ENCODE peak calls at places on chromosomes 5 and 9, in five cellular contexts. One of them, this sample, is unnamed.

GRCh38 chr9:38277601-38278200 is 114.8 kb upstream of the ALDH1B1 start:
- DNase-seq in HepG2: no peak
- DNase-seq in K562: no peak
- DNase-seq in SK-N-SH: no peak
- DNase-seq in A549: peak
- DNase-seq in this sample: peak

GRCh38 chr9:13816837-13817236 is 497.1 kb downstream of the NFIB start:
- DNase-seq in HepG2: no peak
- DNase-seq in SK-N-SH: no peak
- DNase-seq in K562: no peak
- DNase-seq in A549: no peak
- DNase-seq in this sample: no peak

GRCh38 chr5:32673272-32673671 is 37.8 kb upstream of the NPR3 start:
- DNase-seq in K562: no peak
- DNase-seq in SK-N-SH: no peak
- DNase-seq in HepG2: no peak
- DNase-seq in A549: no peak
- DNase-seq in this sample: no peak

GRCh38 chr5:132309679-132310078 is 15.5 kb downstream of the SLC22A4 start:
- DNase-seq in SK-N-SH: peak
- DNase-seq in A549: no peak
- DNase-seq in K562: no peak
- DNase-seq in HepG2: peak
- DNase-seq in this sample: no peak

GRCh38 chr5:75049581-75050274 is 2.6 kb downstream of the GCNT4 start:
- DNase-seq in A549: peak
- DNase-seq in K562: peak
- DNase-seq in HepG2: peak
- DNase-seq in SK-N-SH: peak
- DNase-seq in this sample: peak

GRCh38 chr9:98099898-98100297 is 19.1 kb downstream of the TRIM14 start:
- DNase-seq in K562: no peak
- DNase-seq in A549: no peak
- DNase-seq in SK-N-SH: no peak
- DNase-seq in HepG2: no peak
- DNase-seq in this sample: no peak

GRCh38 chr9:93094294-93095204 is 1.5 kb upstream of the CARD19 start:
- DNase-seq in HepG2: no peak
- DNase-seq in A549: no peak
- DNase-seq in SK-N-SH: no peak
- DNase-seq in K562: no peak
- DNase-seq in this sample: peak

GRCh38 chr5:157820593-157821252 is 38.2 kb downstream of the CLINT1 start:
- DNase-seq in A549: peak
- DNase-seq in HepG2: peak
- DNase-seq in K562: peak
- DNase-seq in SK-N-SH: peak
- DNase-seq in this sample: peak

GRCh38 chr9:8486095-8486494 is 686.5 kb upstream of the DMAC1 start:
- DNase-seq in HepG2: no peak
- DNase-seq in K562: no peak
- DNase-seq in SK-N-SH: peak
- DNase-seq in A549: peak
- DNase-seq in this sample: peak

GRCh38 chr5:4584982-4585381 is 555.1 kb upstream of the ADAMTS16 start:
- DNase-seq in SK-N-SH: no peak
- DNase-seq in A549: no peak
- DNase-seq in HepG2: no peak
- DNase-seq in K562: no peak
- DNase-seq in this sample: no peak

GRCh38 chr9:78871452-78872331 is 574.8 kb downstream of the PSAT1 start:
- DNase-seq in HepG2: no peak
- DNase-seq in A549: peak
- DNase-seq in SK-N-SH: no peak
- DNase-seq in K562: no peak
- DNase-seq in this sample: no peak

GRCh38 chr9:132141364-132141947 is 20.4 kb upstream of the NTNG2 start:
- DNase-seq in A549: no peak
- DNase-seq in K562: no peak
- DNase-seq in HepG2: no peak
- DNase-seq in SK-N-SH: no peak
- DNase-seq in this sample: no peak

GRCh38 chr9:104301770-104302169 is 202.3 kb upstream of the OR13F1 start:
- DNase-seq in A549: no peak
- DNase-seq in SK-N-SH: no peak
- DNase-seq in HepG2: no peak
- DNase-seq in K562: no peak
- DNase-seq in this sample: no peak

GRCh38 chr9:114177423-114178064 is 22.2 kb downstream of the COL27A1 start:
- DNase-seq in HepG2: no peak
- DNase-seq in SK-N-SH: no peak
- DNase-seq in A549: no peak
- DNase-seq in K562: no peak
- DNase-seq in this sample: peak

GRCh38 chr5:60856059-60856458 is 12.0 kb upstream of the ELOVL7 start:
- DNase-seq in SK-N-SH: no peak
- DNase-seq in K562: no peak
- DNase-seq in HepG2: no peak
- DNase-seq in A549: no peak
- DNase-seq in this sample: no peak

GRCh38 chr9:117723986-117724654 is 19.9 kb downstream of the TLR4 start:
- DNase-seq in K562: no peak
- DNase-seq in A549: no peak
- DNase-seq in HepG2: no peak
- DNase-seq in SK-N-SH: no peak
- DNase-seq in this sample: peak

GRCh38 chr5:1874820-1875219 is 7.9 kb downstream of the IRX4 start:
- DNase-seq in SK-N-SH: no peak
- DNase-seq in A549: no peak
- DNase-seq in K562: no peak
- DNase-seq in HepG2: no peak
- DNase-seq in this sample: no peak

GRCh38 chr9:99486684-99487083 is 264.6 kb downstream of the SEC61B start:
- DNase-seq in HepG2: no peak
- DNase-seq in A549: no peak
- DNase-seq in K562: no peak
- DNase-seq in SK-N-SH: no peak
- DNase-seq in this sample: no peak

GRCh38 chr5:35218981-35219380 is 11.3 kb downstream of the PRLR start:
- DNase-seq in A549: no peak
- DNase-seq in HepG2: no peak
- DNase-seq in SK-N-SH: no peak
- DNase-seq in K562: no peak
- DNase-seq in this sample: no peak

GRCh38 chr9:131712151-131712716 is 27.6 kb downstream of the RAPGEF1 start:
- DNase-seq in K562: no peak
- DNase-seq in A549: no peak
- DNase-seq in HepG2: no peak
- DNase-seq in SK-N-SH: no peak
- DNase-seq in this sample: no peak

GRCh38 chr5:10556893-10557746 is 6.8 kb upstream of the ANKRD33B start:
- DNase-seq in K562: peak
- DNase-seq in HepG2: no peak
- DNase-seq in SK-N-SH: no peak
- DNase-seq in A549: peak
- DNase-seq in this sample: no peak

GRCh38 chr9:89604463-89605180 is at the start of gene GADD45G:
- DNase-seq in HepG2: no peak
- DNase-seq in SK-N-SH: peak
- DNase-seq in A549: peak
- DNase-seq in K562: peak
- DNase-seq in this sample: peak

GRCh38 chr9:110083866-110084265 is 124.1 kb downstream of the C9orf152 start:
- DNase-seq in HepG2: no peak
- DNase-seq in SK-N-SH: no peak
- DNase-seq in A549: no peak
- DNase-seq in K562: no peak
- DNase-seq in this sample: no peak

GRCh38 chr9:97861148-97861475 is 8.1 kb downstream of the FOXE1 start:
- DNase-seq in K562: no peak
- DNase-seq in HepG2: no peak
- DNase-seq in SK-N-SH: no peak
- DNase-seq in A549: no peak
- DNase-seq in this sample: no peak

GRCh38 chr5:41983284-41983683 is 58.2 kb downstream of the FBXO4 start:
- DNase-seq in A549: no peak
- DNase-seq in HepG2: no peak
- DNase-seq in K562: no peak
- DNase-seq in SK-N-SH: no peak
- DNase-seq in this sample: no peak

GRCh38 chr5:120576588-120576987 is 112.5 kb downstream of the PRR16 start:
- DNase-seq in K562: no peak
- DNase-seq in A549: no peak
- DNase-seq in HepG2: no peak
- DNase-seq in SK-N-SH: no peak
- DNase-seq in this sample: no peak

GRCh38 chr5:171840066-171840465 is 54.4 kb downstream of the SMIM23 start:
- DNase-seq in K562: peak
- DNase-seq in HepG2: no peak
- DNase-seq in SK-N-SH: no peak
- DNase-seq in A549: peak
- DNase-seq in this sample: peak

GRCh38 chr9:38053697-38054461 is 15.1 kb downstream of the SHB start:
- DNase-seq in HepG2: no peak
- DNase-seq in A549: no peak
- DNase-seq in K562: no peak
- DNase-seq in SK-N-SH: no peak
- DNase-seq in this sample: no peak

GRCh38 chr5:31048282-31048974 is 145.1 kb upstream of the CDH6 start:
- DNase-seq in HepG2: no peak
- DNase-seq in SK-N-SH: no peak
- DNase-seq in A549: no peak
- DNase-seq in K562: no peak
- DNase-seq in this sample: no peak

GRCh38 chr5:54311178-54311811 is 922 bp upstream of the ARL15 start:
- DNase-seq in A549: peak
- DNase-seq in SK-N-SH: peak
- DNase-seq in K562: no peak
- DNase-seq in HepG2: no peak
- DNase-seq in this sample: peak

GRCh38 chr5:112594060-112594850 is 143.4 kb upstream of the APC start:
- DNase-seq in SK-N-SH: peak
- DNase-seq in K562: no peak
- DNase-seq in A549: no peak
- DNase-seq in HepG2: no peak
- DNase-seq in this sample: no peak

GRCh38 chr5:10355071-10355889 is 1.8 kb downstream of the MARCHF6 start:
- DNase-seq in SK-N-SH: no peak
- DNase-seq in HepG2: no peak
- DNase-seq in A549: no peak
- DNase-seq in K562: no peak
- DNase-seq in this sample: peak

GRCh38 chr9:120916573-120916972 is 10.0 kb downstream of the TRAF1 start:
- DNase-seq in K562: no peak
- DNase-seq in A549: no peak
- DNase-seq in SK-N-SH: peak
- DNase-seq in HepG2: no peak
- DNase-seq in this sample: no peak
- TF ChIP-seq CTCF in K562: peak
- TF ChIP-seq CTCF in A549: no peak
- TF ChIP-seq CTCF in SK-N-SH: peak
- TF ChIP-seq CTCF in HepG2: peak
- TF ChIP-seq CTCF in this sample: no peak

GRCh38 chr5:154473581-154474266 is 4.3 kb downstream of the HAND1 start:
- DNase-seq in SK-N-SH: no peak
- DNase-seq in K562: no peak
- DNase-seq in HepG2: no peak
- DNase-seq in A549: no peak
- DNase-seq in this sample: no peak
- H3K4me3 ChIP-seq in SK-N-SH: no peak
- H3K4me3 ChIP-seq in K562: no peak
- H3K4me3 ChIP-seq in HepG2: no peak
- H3K4me3 ChIP-seq in A549: no peak
- H3K4me3 ChIP-seq in this sample: no peak

GRCh38 chr9:106799146-106799545 is 63.8 kb upstream of the ZNF462 start:
- DNase-seq in K562: no peak
- DNase-seq in SK-N-SH: no peak
- DNase-seq in A549: peak
- DNase-seq in HepG2: peak
- DNase-seq in this sample: no peak
- TF ChIP-seq MAX in K562: no peak
- TF ChIP-seq MAX in SK-N-SH: no peak
- TF ChIP-seq MAX in A549: no peak
- TF ChIP-seq MAX in HepG2: no peak
- TF ChIP-seq MAX in this sample: no peak

GRCh38 chr5:69265931-69266330 is 31.2 kb downstream of the CDK7 start:
- DNase-seq in HepG2: peak
- DNase-seq in SK-N-SH: peak
- DNase-seq in K562: no peak
- DNase-seq in A549: peak
- DNase-seq in this sample: peak
- TF ChIP-seq CTCF in HepG2: peak
- TF ChIP-seq CTCF in SK-N-SH: peak
- TF ChIP-seq CTCF in K562: peak
- TF ChIP-seq CTCF in A549: no peak
- TF ChIP-seq CTCF in this sample: peak

GRCh38 chr9:122226758-122227575 is 1.8 kb downstream of the LHX6 start:
- DNase-seq in A549: no peak
- DNase-seq in K562: no peak
- DNase-seq in SK-N-SH: peak
- DNase-seq in HepG2: no peak
- DNase-seq in this sample: no peak
- H3K4me3 ChIP-seq in A549: peak
- H3K4me3 ChIP-seq in K562: no peak
- H3K4me3 ChIP-seq in SK-N-SH: no peak
- H3K4me3 ChIP-seq in HepG2: no peak
- H3K4me3 ChIP-seq in this sample: no peak

DNA sequence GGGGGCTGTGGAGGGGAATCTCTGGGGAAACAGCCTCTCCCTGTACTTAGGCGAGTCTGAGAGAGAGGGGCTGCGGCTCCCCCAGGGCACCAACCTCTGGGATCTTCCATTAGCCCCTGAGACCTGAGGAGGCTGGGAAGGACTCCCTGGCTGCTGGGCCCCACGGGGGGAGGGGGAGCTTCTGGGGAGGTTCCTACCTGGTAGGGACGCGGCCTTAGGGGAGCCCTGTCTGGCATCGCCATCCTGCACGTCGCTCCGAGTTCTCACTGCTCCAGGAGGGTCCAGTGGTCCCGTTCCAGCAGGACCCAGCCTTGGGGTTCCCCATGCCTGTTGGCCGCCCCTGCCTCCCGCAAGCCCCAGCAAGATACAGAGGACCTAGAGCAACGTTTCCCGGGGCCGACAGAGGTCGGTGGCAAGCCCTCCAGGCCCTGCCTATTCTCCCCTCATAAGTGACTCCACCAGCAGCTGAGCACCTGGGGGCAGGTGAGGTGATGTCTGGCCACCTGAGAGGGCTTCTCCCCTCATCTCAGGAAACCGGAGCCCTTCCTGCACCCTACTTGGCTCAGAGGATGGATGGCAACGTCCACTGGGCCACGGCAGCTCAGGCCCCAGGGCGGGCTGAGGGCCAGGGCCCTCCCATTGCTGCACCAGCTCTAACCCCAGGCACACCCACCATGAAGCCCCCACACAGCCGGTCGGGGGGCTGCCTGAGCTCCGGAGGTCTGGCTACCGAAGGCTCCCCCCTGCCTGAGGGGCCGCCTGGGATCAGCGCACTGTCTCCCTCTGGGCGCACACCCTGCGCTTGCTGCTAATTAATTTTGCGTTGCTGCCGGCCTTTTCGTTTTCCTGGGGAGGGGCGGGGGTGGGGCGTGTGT is 22.5 kb downstream of the TPPP start:
- DNase-seq in A549: no peak
- DNase-seq in HepG2: no peak
- DNase-seq in K562: peak
- DNase-seq in SK-N-SH: peak
- DNase-seq in this sample: no peak
- TF ChIP-seq MAX in A549: no peak
- TF ChIP-seq MAX in HepG2: no peak
- TF ChIP-seq MAX in K562: no peak
- TF ChIP-seq MAX in SK-N-SH: no peak
- TF ChIP-seq MAX in this sample: no peak